ENCODE peak calls at places on chromosomes 2 and 18, in six cellular contexts. T, X, L, W, Y and K are unnamed samples.

GRCh38 chr2:23447405-23447804 is 62.4 kb downstream of the KLHL29 start:
- DNase-seq in T (no peak), X (no peak), L (no peak), W (no peak), Y (no peak), K (no peak)

GRCh38 chr2:240350696-240351087 is 84.8 kb upstream of the GPC1 start:
- DNase-seq in T (no peak), X (no peak), L (no peak), W (no peak), Y (no peak), K (no peak)

GRCh38 chr18:4758980-4759379 is 303.9 kb upstream of the DLGAP1 start:
- DNase-seq in T (no peak), X (no peak), L (no peak), W (no peak), Y (no peak), K (no peak)

GRCh38 chr18:489244-490023 is 11.1 kb downstream of the COLEC12 start:
- DNase-seq in T (peak; percentile 45), X (no peak), L (peak; percentile 50), W (no peak), Y (no peak), K (no peak)

GRCh38 chr2:96359310-96359709 is 23.7 kb downstream of the NCAPH start:
- DNase-seq in T (peak; percentile 46), X (peak; percentile 44), L (no peak), W (peak; percentile 35), Y (no peak), K (no peak)

GRCh38 chr2:86037141-86037794 is 68.4 kb downstream of the POLR1A start:
- DNase-seq in T (peak; percentile 42), X (peak; percentile 62), L (peak; percentile 67), W (peak; percentile 31), Y (no peak), K (no peak)

GRCh38 chr2:57549642-57550102 is 496.9 kb upstream of the VRK2 start:
- DNase-seq in T (peak; percentile 34), X (no peak), L (no peak), W (no peak), Y (peak; percentile 16), K (peak; percentile 25)

GRCh38 chr2:179139506-179139905 is 89.6 kb upstream of the CCDC141 start:
- DNase-seq in T (no peak), X (no peak), L (peak; percentile 7), W (no peak), Y (no peak), K (no peak)

GRCh38 chr2:3631851-3632659 is 25.9 kb upstream of the ALLC start:
- DNase-seq in T (no peak), X (no peak), L (peak; percentile 1), W (no peak), Y (no peak), K (no peak)

GRCh38 chr2:133062174-133062573 is 392.2 kb upstream of the LYPD1 start:
- DNase-seq in T (no peak), X (no peak), L (no peak), W (no peak), Y (no peak), K (no peak)

GRCh38 chr18:63342206-63342605 is 22.6 kb upstream of the BCL2 start:
- DNase-seq in T (peak; percentile 32), X (peak; percentile 26), L (peak; percentile 32), W (no peak), Y (no peak), K (peak; percentile 66)

GRCh38 chr2:144470819-144471218 is 49.1 kb downstream of the ZEB2 start:
- DNase-seq in T (no peak), X (no peak), L (no peak), W (no peak), Y (no peak), K (no peak)

GRCh38 chr2:17643031-17643615 is 102.6 kb downstream of the VSNL1 start:
- DNase-seq in T (peak; percentile 86), X (no peak), L (peak; percentile 90), W (no peak), Y (peak; percentile 78), K (no peak)

GRCh38 chr2:195498176-195498575 is 158.8 kb upstream of the SLC39A10 start:
- DNase-seq in T (peak; percentile 52), X (peak; percentile 62), L (no peak), W (peak; percentile 46), Y (peak; percentile 33), K (peak; percentile 60)

GRCh38 chr18:57709335-57709734 is 87.7 kb upstream of the NARS1 start:
- DNase-seq in T (no peak), X (no peak), L (no peak), W (no peak), Y (no peak), K (no peak)

GRCh38 chr2:27185331-27186026 is 26.4 kb upstream of the ATRAID start:
- DNase-seq in T (no peak), X (no peak), L (peak; percentile 15), W (no peak), Y (no peak), K (no peak)

GRCh38 chr18:34928068-34928753 is 113.0 kb upstream of the MAPRE2 start:
- DNase-seq in T (no peak), X (no peak), L (no peak), W (no peak), Y (no peak), K (no peak)

GRCh38 chr2:27807476-27807875 is 36.0 kb downstream of the MRPL33 start:
- DNase-seq in T (peak; percentile 57), X (no peak), L (peak; percentile 54), W (no peak), Y (peak; percentile 19), K (peak; percentile 53)

GRCh38 chr2:226378733-226379132 is 420.9 kb downstream of the IRS1 start:
- DNase-seq in T (no peak), X (no peak), L (no peak), W (no peak), Y (no peak), K (no peak)

GRCh38 chr18:39519741-39520140 is 1954.1 kb upstream of the CELF4 start:
- DNase-seq in T (no peak), X (no peak), L (no peak), W (no peak), Y (no peak), K (no peak)

GRCh38 chr2:108591163-108591562 is 56.9 kb downstream of the LIMS1 start:
- DNase-seq in T (no peak), X (no peak), L (no peak), W (no peak), Y (no peak), K (no peak)

GRCh38 chr2:120231974-120232635 is 8.9 kb upstream of the TMEM185B start:
- DNase-seq in T (peak; percentile 58), X (peak; percentile 65), L (peak; percentile 54), W (peak; percentile 33), Y (no peak), K (no peak)

GRCh38 chr2:88161446-88161845 is 8.7 kb upstream of the THNSL2 start:
- DNase-seq in T (no peak), X (no peak), L (no peak), W (no peak), Y (no peak), K (no peak)

GRCh38 chr18:33231474-33232317 is 208.8 kb downstream of the CCDC178 start:
- DNase-seq in T (peak; percentile 62), X (peak; percentile 49), L (peak; percentile 67), W (peak; percentile 6), Y (peak; percentile 19), K (peak; percentile 92)

GRCh38 chr18:1585881-1586488 is 681.3 kb downstream of the ADCYAP1 start:
- DNase-seq in T (peak; percentile 42), X (no peak), L (peak; percentile 3), W (no peak), Y (peak; percentile 32), K (peak; percentile 50)

GRCh38 chr2:31812051-31812798 is 198.6 kb downstream of the MEMO1 start:
- DNase-seq in T (no peak), X (peak; percentile 16), L (no peak), W (no peak), Y (no peak), K (no peak)

GRCh38 chr2:145652992-145653545 is 1133.2 kb upstream of the ZEB2 start:
- DNase-seq in T (no peak), X (no peak), L (peak; percentile 44), W (no peak), Y (no peak), K (no peak)

GRCh38 chr2:73762571-73762970 is 17.3 kb downstream of the DUSP11 start:
- DNase-seq in T (peak; percentile 84), X (no peak), L (no peak), W (no peak), Y (no peak), K (no peak)

GRCh38 chr2:208064220-208064951 is 39.1 kb upstream of the PLEKHM3 start:
- DNase-seq in T (peak; percentile 83), X (no peak), L (peak; percentile 93), W (no peak), Y (no peak), K (no peak)

GRCh38 chr2:239809391-239809790 is 215.8 kb downstream of the NDUFA10 start:
- DNase-seq in T (no peak), X (peak; percentile 14), L (no peak), W (no peak), Y (no peak), K (no peak)

GRCh38 chr18:8959551-8960135 is 142.9 kb upstream of the NDUFV2 start:
- DNase-seq in T (no peak), X (no peak), L (no peak), W (no peak), Y (no peak), K (peak; percentile 35)

GRCh38 chr2:74458957-74459290 is 686 bp downstream of the WBP1 start:
- DNase-seq in T (no peak), X (no peak), L (no peak), W (no peak), Y (no peak), K (no peak)

GRCh38 chr18:24322594-24323136 is 75.0 kb downstream of the OSBPL1A start:
- DNase-seq in T (no peak), X (no peak), L (no peak), W (no peak), Y (no peak), K (no peak)

GRCh38 chr18:22001912-22002487 is 167.4 kb upstream of the GATA6 start:
- DNase-seq in T (no peak), X (no peak), L (no peak), W (no peak), Y (no peak), K (no peak)

GRCh38 chr2:40544072-40544471 is 92.2 kb upstream of the SLC8A1 start:
- DNase-seq in T (no peak), X (no peak), L (no peak), W (no peak), Y (no peak), K (no peak)

GRCh38 chr2:100620481-100620880 is 57.7 kb downstream of the PDCL3 start:
- DNase-seq in T (no peak), X (no peak), L (no peak), W (no peak), Y (no peak), K (no peak)

GRCh38 chr2:241974851-241975592 is 105.5 kb downstream of the RTP5 start:
- DNase-seq in T (no peak), X (no peak), L (no peak), W (no peak), Y (no peak), K (no peak)

GRCh38 chr18:61764381-61764780 is 128.4 kb downstream of the RNF152 start:
- DNase-seq in T (no peak), X (no peak), L (no peak), W (no peak), Y (no peak), K (no peak)